ENCODE peak calls at places on chromosomes 13 and 19, in seven cellular contexts. B is hepatocyte, I is transverse colon, G is neural crest cell, Q is Caco-2, A is coronary artery, Y is GM13976. L is an unnamed sample.

GRCh38 chr19:54040003-54040402 is 23.7 kb downstream of the VSTM1 start:
- DNase-seq in G (no peak), I (no peak), A (no peak), B (no peak), Q (no peak), Y (no peak), L (no peak)

GRCh38 chr19:10290439-10290875 is 705 bp downstream of the ICAM5 start:
- DNase-seq in Y (no peak), I (peak; percentile 15), G (no peak), Q (no peak), A (no peak), B (no peak), L (peak; percentile 31)

GRCh38 chr13:42946927-42947326 is 45.1 kb downstream of the EPSTI1 start:
- DNase-seq in I (no peak), G (no peak), A (no peak), B (no peak), Y (no peak), Q (no peak), L (no peak)

GRCh38 chr13:98239156-98240076 is 62.3 kb upstream of the RNF113B start:
- DNase-seq in Y (no peak), A (no peak), G (no peak), Q (no peak), B (peak; percentile 42), I (no peak), L (no peak)

GRCh38 chr19:48500830-48501445 is 10.7 kb downstream of the LMTK3 start:
- DNase-seq in I (no peak), Q (no peak), B (no peak), A (no peak), G (no peak), Y (no peak), L (no peak)

GRCh38 chr19:48681127-48681470 is 8.3 kb upstream of the NTN5 start:
- DNase-seq in I (no peak), G (no peak), A (no peak), Q (no peak), B (no peak), Y (peak; percentile 64), L (peak; percentile 35)

GRCh38 chr19:32767951-32768679 is 48.5 kb downstream of the TDRD12 start:
- DNase-seq in Y (no peak), A (no peak), Q (no peak), B (no peak), G (no peak), I (no peak), L (no peak)

GRCh38 chr19:45485301-45486077 is 11.4 kb downstream of the RTN2 start:
- DNase-seq in B (peak; percentile 98), Q (peak; percentile 98), A (peak; percentile 97), Y (peak; percentile 94), I (peak; percentile 99), G (peak; percentile 99), L (peak; percentile 100)

GRCh38 chr19:46288896-46289588 is 7.8 kb upstream of the HIF3A start:
- DNase-seq in G (no peak), B (peak; percentile 73), I (no peak), Q (no peak), A (no peak), Y (no peak), L (no peak)

GRCh38 chr19:37413243-37414084 is 42.6 kb downstream of the ZNF527 start:
- DNase-seq in B (no peak), G (no peak), I (no peak), Y (no peak), Q (no peak), A (no peak), L (no peak)

GRCh38 chr13:79745141-79745540 is 264.2 kb downstream of the NDFIP2 start:
- DNase-seq in Q (no peak), A (no peak), B (no peak), Y (no peak), I (no peak), G (no peak), L (no peak)

GRCh38 chr19:39307233-39307821 is 11.1 kb downstream of the IFNL1 start:
- DNase-seq in Y (no peak), I (peak; percentile 48), Q (peak; percentile 89), G (no peak), B (peak; percentile 89), A (no peak), L (no peak)

GRCh38 chr13:44803390-44803789 is 185.9 kb downstream of the NUFIP1 start:
- DNase-seq in I (no peak), A (no peak), G (no peak), Q (no peak), B (no peak), Y (no peak), L (no peak)

GRCh38 chr13:105395041-105395440 is 1140.4 kb downstream of the EFNB2 start:
- DNase-seq in A (no peak), G (no peak), B (no peak), I (no peak), Q (no peak), Y (no peak), L (no peak)

GRCh38 chr13:37695200-37695599 is 96.6 kb upstream of the POSTN start:
- DNase-seq in B (no peak), Q (no peak), A (no peak), Y (no peak), I (no peak), G (no peak), L (no peak)

GRCh38 chr19:45179063-45179847 is 671 bp downstream of the BLOC1S3 start:
- DNase-seq in A (no peak), I (peak; percentile 42), B (peak; percentile 81), Q (no peak), Y (peak; percentile 51), G (no peak), L (peak; percentile 64)

GRCh38 chr13:74061939-74062595 is 72.1 kb downstream of the KLF12 start:
- DNase-seq in A (no peak), B (no peak), Q (no peak), G (no peak), Y (peak; percentile 42), I (no peak), L (peak; percentile 43)

GRCh38 chr13:107832521-107833095 is 382.7 kb downstream of the LIG4 start:
- DNase-seq in B (no peak), Y (no peak), Q (no peak), I (no peak), A (no peak), G (no peak), L (no peak)

GRCh38 chr13:45416521-45417125 is 1.6 kb downstream of the SLC25A30 start:
- DNase-seq in G (no peak), I (no peak), A (no peak), Y (no peak), B (no peak), Q (no peak), L (no peak)

GRCh38 chr13:102091231-102091630 is 310.6 kb downstream of the FGF14 start:
- DNase-seq in G (no peak), Q (peak; percentile 51), A (no peak), Y (no peak), B (peak; percentile 6), I (no peak), L (no peak)
- TF ChIP-seq CTCF in G (peak; percentile 24), Q (peak; percentile 28), A (no peak), Y (no peak), B (no peak), I (no peak), L (no peak)

GRCh38 chr19:1534972-1535371 is 11.1 kb downstream of the PLK5 start:
- DNase-seq in A (no peak), Q (no peak), Y (no peak), G (no peak), B (no peak), I (no peak), L (no peak)

GRCh38 chr19:1538978-1539377 is 15.1 kb downstream of the PLK5 start:
- DNase-seq in A (no peak), G (no peak), I (no peak), Y (no peak), B (peak; percentile 6), Q (no peak), L (no peak)

GRCh38 chr19:1540353-1540925 is 16.6 kb downstream of the PLK5 start:
- DNase-seq in Y (no peak), A (no peak), B (no peak), Q (no peak), I (no peak), G (no peak), L (no peak)
- TF ChIP-seq CTCF in Y (no peak), A (no peak), B (no peak), Q (no peak), I (no peak), G (no peak), L (no peak)

DNA sequence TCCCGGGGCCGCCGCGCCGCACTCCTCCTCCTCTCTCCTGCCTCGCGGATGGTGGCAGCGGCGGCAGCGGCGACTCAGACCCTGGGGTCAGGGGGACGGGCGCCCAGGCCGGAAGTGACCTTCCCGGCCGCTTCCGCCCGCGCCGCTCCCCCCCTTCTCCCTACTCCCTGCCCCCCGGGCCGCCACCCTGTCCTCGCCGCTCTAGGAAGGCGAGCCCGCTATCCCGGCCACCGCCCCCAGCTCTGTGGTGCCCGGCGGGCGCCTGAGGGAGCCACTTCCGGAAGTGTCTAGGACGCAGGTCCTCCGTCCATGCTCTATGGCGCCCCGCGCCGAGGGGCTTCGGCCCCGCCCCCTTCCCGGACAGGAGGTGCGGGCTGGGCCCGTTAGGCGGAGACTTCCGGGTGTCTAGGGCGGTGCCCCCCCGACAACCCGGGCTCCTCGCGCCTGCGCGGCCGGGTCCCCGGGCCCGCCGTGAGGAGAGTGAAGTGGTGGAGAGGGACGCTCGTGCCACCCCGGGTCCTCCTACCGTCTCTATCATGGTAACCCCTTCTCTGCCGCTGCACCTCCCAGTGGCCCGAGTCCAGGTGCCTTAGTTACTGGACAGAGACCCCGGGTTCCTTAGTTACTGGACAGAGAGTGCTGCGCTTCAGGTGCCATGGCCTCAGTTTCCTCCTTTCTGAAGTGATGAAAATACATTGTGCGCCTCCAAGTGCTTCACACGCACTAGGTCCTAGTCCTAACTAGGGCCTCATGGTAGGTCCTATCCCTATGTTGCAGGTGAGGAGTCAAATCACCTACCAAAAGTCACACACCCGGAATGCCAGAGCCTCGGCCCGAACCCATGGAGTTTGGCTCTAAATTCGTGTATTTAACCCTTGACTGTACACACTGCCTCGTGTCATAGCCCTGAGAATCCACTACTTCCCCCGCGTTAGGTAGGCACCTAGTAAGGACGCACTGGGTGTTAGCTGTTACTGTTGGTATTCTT is at the start of gene ZNF787:
- DNase-seq in Y (peak; percentile 97), A (peak; percentile 100), G (peak; percentile 99), Q (peak; percentile 99), I (peak; percentile 99), B (peak; percentile 99), L (peak; percentile 97)
- TF ChIP-seq CTCF in Y (no peak), A (no peak), G (no peak), Q (no peak), I (no peak), B (no peak), L (no peak)

GRCh38 chr19:35306473-35307246 is 14.7 kb downstream of the MAG start:
- DNase-seq in G (no peak), B (no peak), I (no peak), Q (no peak), A (no peak), Y (peak; percentile 63), L (peak; percentile 46)
- TF ChIP-seq CTCF in G (peak; percentile 53), B (peak; percentile 38), I (no peak), Q (peak; percentile 52), A (no peak), Y (peak; percentile 31), L (peak; percentile 33)